ENCODE peak calls at places on chromosomes 3 and 15, in ten cellular contexts. Z is K562, U is WERI-Rb-1, R is activated B cell treated with CpG ODN at 0.5 μM for 24 hours, K is occipital lobe, X is left lung, I is GM20000, S is COR-L47, A is foreskin keratinocyte, N is GM13976. T is an unnamed sample.

GRCh38 chr3:41974223-41974622 is 12.3 kb upstream of the ULK4 start:
- DNase-seq in N (no peak), X (no peak), A (no peak), K (no peak), R (no peak), Z (no peak), S (no peak), U (no peak), I (no peak), T (no peak)

GRCh38 chr15:79643393-79643792 is 211.3 kb downstream of the MINAR1 start:
- DNase-seq in K (no peak), I (no peak), S (no peak), X (no peak), N (no peak), U (no peak), R (no peak), Z (no peak), A (no peak), T (no peak)

GRCh38 chr3:106302451-106303221 is 433.8 kb upstream of the CBLB start:
- DNase-seq in A (no peak), S (no peak), N (peak), I (peak), R (no peak), U (no peak), X (no peak), K (no peak), Z (no peak), T (no peak)

GRCh38 chr3:112676659-112677234 is 35.8 kb upstream of the CCDC80 start:
- DNase-seq in A (peak), U (no peak), K (peak), I (peak), N (peak), X (peak), Z (peak), R (peak), S (peak), T (peak)

GRCh38 chr3:125154800-125155269 is 57.7 kb downstream of the SLC12A8 start:
- DNase-seq in I (no peak), A (no peak), S (no peak), U (no peak), X (no peak), K (no peak), Z (peak), N (no peak), R (no peak), T (peak)

GRCh38 chr3:10437995-10438901 is 67.1 kb downstream of the ATP2B2 start:
- DNase-seq in N (no peak), K (no peak), R (no peak), S (no peak), X (no peak), U (peak), I (no peak), Z (peak), A (peak), T (no peak)

GRCh38 chr3:127761101-127761802 is 61.1 kb downstream of the MGLL start:
- DNase-seq in K (peak), S (no peak), R (no peak), U (no peak), X (peak), A (no peak), N (peak), I (no peak), Z (no peak), T (peak)

GRCh38 chr15:96466548-96466947 is 136.0 kb downstream of the NR2F2 start:
- DNase-seq in A (no peak), R (no peak), N (no peak), K (no peak), S (no peak), I (no peak), Z (no peak), X (no peak), U (no peak), T (no peak)

GRCh38 chr15:78049691-78050440 is 27.6 kb downstream of the TBC1D2B start:
- DNase-seq in Z (no peak), K (peak), I (peak), X (peak), A (no peak), S (no peak), N (peak), R (no peak), U (no peak), T (no peak)

GRCh38 chr3:134249442-134249841 is 1.2 kb downstream of the RYK start:
- DNase-seq in I (no peak), U (no peak), Z (no peak), R (no peak), N (no peak), S (no peak), X (no peak), K (no peak), A (no peak), T (no peak)

GRCh38 chr3:53089511-53089910 is 40.7 kb downstream of the RFT1 start:
- DNase-seq in A (peak), I (no peak), S (no peak), R (no peak), X (no peak), K (no peak), N (no peak), U (no peak), Z (no peak), T (no peak)

GRCh38 chr3:107665351-107665750 is 142.6 kb downstream of the BBX start:
- DNase-seq in I (no peak), Z (no peak), X (no peak), N (no peak), A (no peak), R (no peak), K (no peak), S (no peak), U (no peak), T (no peak)

GRCh38 chr15:70762469-70763119 is 764 bp downstream of the UACA start:
- DNase-seq in I (no peak), U (peak), K (no peak), Z (no peak), N (peak), X (peak), R (peak), S (no peak), A (peak), T (peak)

GRCh38 chr3:10365791-10366190 is 44.9 kb upstream of the SEC13 start:
- DNase-seq in S (no peak), R (no peak), X (no peak), I (no peak), Z (no peak), U (no peak), K (no peak), N (no peak), A (peak), T (no peak)

GRCh38 chr15:98923159-98923558 is 84.4 kb downstream of the PGPEP1L start:
- DNase-seq in I (no peak), K (no peak), N (no peak), X (no peak), U (no peak), S (no peak), A (no peak), Z (no peak), R (no peak), T (no peak)

GRCh38 chr3:194203482-194204035 is 67.6 kb downstream of the HES1 start:
- DNase-seq in U (no peak), K (no peak), X (no peak), R (peak), A (no peak), N (peak), S (peak), I (peak), Z (no peak), T (peak)

GRCh38 chr3:119329551-119329950 is 35.4 kb downstream of the ARHGAP31 start:
- DNase-seq in U (no peak), X (no peak), K (peak), S (no peak), Z (no peak), R (no peak), A (no peak), N (no peak), I (no peak), T (no peak)

GRCh38 chr15:73930790-73931281 is 4.6 kb downstream of the LOXL1 start:
- DNase-seq in A (no peak), X (no peak), K (no peak), U (no peak), S (no peak), I (no peak), N (no peak), R (no peak), Z (no peak), T (no peak)

GRCh38 chr3:77525283-77525682 is 485.4 kb downstream of the ROBO2 start:
- DNase-seq in X (no peak), I (no peak), U (no peak), Z (no peak), A (no peak), K (no peak), S (no peak), N (no peak), R (no peak), T (no peak)

GRCh38 chr3:165070682-165071081 is 7.6 kb downstream of the SI start:
- DNase-seq in A (no peak), X (no peak), S (no peak), K (no peak), Z (no peak), U (no peak), N (no peak), I (no peak), R (no peak), T (no peak)

GRCh38 chr3:134291300-134292254 is 40.9 kb upstream of the RYK start:
- DNase-seq in R (no peak), S (peak), A (no peak), X (no peak), U (no peak), N (no peak), Z (no peak), I (no peak), K (no peak), T (no peak)

GRCh38 chr3:24042174-24042878 is 97.2 kb downstream of the NR1D2 start:
- DNase-seq in K (no peak), R (no peak), U (no peak), Z (no peak), X (no peak), N (no peak), S (no peak), A (no peak), I (no peak), T (no peak)

GRCh38 chr3:51961607-51962569 is 5.4 kb downstream of the PCBP4 start:
- DNase-seq in S (no peak), R (no peak), U (peak), A (no peak), X (peak), K (no peak), I (no peak), Z (no peak), N (no peak), T (no peak)

GRCh38 chr15:67433495-67434099 is 87.3 kb upstream of the C15orf61 start:
- DNase-seq in N (peak), U (peak), A (peak), Z (peak), X (no peak), R (no peak), K (no peak), I (peak), S (peak), T (peak)

GRCh38 chr3:145704020-145704419 is 457.0 kb downstream of the PLOD2 start:
- DNase-seq in A (peak), Z (no peak), S (no peak), N (no peak), U (no peak), X (no peak), R (no peak), I (no peak), K (no peak), T (no peak)

GRCh38 chr15:95284933-95285401 is 1045.5 kb upstream of the NR2F2 start:
- DNase-seq in Z (peak), N (no peak), A (no peak), K (no peak), X (no peak), R (no peak), U (no peak), S (no peak), I (no peak), T (no peak)

GRCh38 chr3:25574172-25574765 is 90.4 kb downstream of the TOP2B start:
- DNase-seq in I (no peak), R (no peak), Z (no peak), X (no peak), S (no peak), K (no peak), U (no peak), N (no peak), A (no peak), T (no peak)

GRCh38 chr3:187694801-187695200 is 7.6 kb downstream of the RTP2 start:
- DNase-seq in I (no peak), U (no peak), K (no peak), X (no peak), A (no peak), S (no peak), R (no peak), Z (no peak), N (no peak), T (no peak)

GRCh38 chr3:57787867-57788623 is 31.9 kb downstream of the SLMAP start:
- DNase-seq in U (no peak), K (no peak), I (peak), S (peak), X (no peak), Z (peak), R (no peak), A (peak), N (peak), T (no peak)

GRCh38 chr3:127690106-127690505 is 17.4 kb downstream of the ABTB1 start:
- DNase-seq in Z (no peak), U (no peak), A (peak), R (no peak), N (no peak), I (no peak), X (peak), S (no peak), K (no peak), T (no peak)

GRCh38 chr15:88995449-88995848 is 82.3 kb upstream of the MFGE8 start:
- DNase-seq in U (no peak), S (no peak), K (no peak), I (no peak), R (no peak), X (no peak), Z (no peak), A (no peak), N (no peak), T (no peak)